ENCODE peak calls at places on chromosomes 6 and 20, in seven cellular contexts. M, S, R, B, H, F and Z are unnamed samples.

GRCh38 chr20:10344953-10345352 is 89.1 kb downstream of the MKKS start:
- DNase-seq in M (no peak), S (no peak), R (no peak), B (no peak), H (no peak), F (no peak), Z (no peak)

GRCh38 chr6:147401779-147402178 is 106.7 kb upstream of the SAMD5 start:
- DNase-seq in M (no peak), S (no peak), R (no peak), B (no peak), H (no peak), F (no peak), Z (no peak)

GRCh38 chr6:111210074-111210729 is 122.9 kb downstream of the SLC16A10 start:
- DNase-seq in M (peak; percentile 36), S (no peak), R (peak; percentile 58), B (peak; percentile 38), H (no peak), F (peak; percentile 23), Z (peak; percentile 68)

GRCh38 chr6:4848382-4849068 is 72.3 kb downstream of the CDYL start:
- DNase-seq in M (no peak), S (no peak), R (no peak), B (peak; percentile 23), H (peak; percentile 49), F (no peak), Z (no peak)

GRCh38 chr20:61575151-61575937 is 323.3 kb downstream of the CDH4 start:
- DNase-seq in M (no peak), S (no peak), R (no peak), B (no peak), H (no peak), F (no peak), Z (no peak)

GRCh38 chr20:57396212-57396611 is 5.0 kb downstream of the RBM38 start:
- DNase-seq in M (no peak), S (no peak), R (no peak), B (no peak), H (no peak), F (no peak), Z (no peak)

GRCh38 chr6:154611241-154611640 is 100.8 kb upstream of the CNKSR3 start:
- DNase-seq in M (no peak), S (no peak), R (no peak), B (no peak), H (no peak), F (no peak), Z (peak; percentile 19)

GRCh38 chr6:99151634-99152344 is 197.7 kb downstream of the FAXC start:
- DNase-seq in M (no peak), S (no peak), R (peak; percentile 12), B (peak; percentile 78), H (peak; percentile 68), F (peak; percentile 14), Z (peak; percentile 50)

GRCh38 chr6:984031-984430 is 291.1 kb upstream of the EXOC2 start:
- DNase-seq in M (no peak), S (no peak), R (no peak), B (no peak), H (no peak), F (no peak), Z (no peak)

GRCh38 chr20:1883986-1884385 is 11.2 kb upstream of the SIRPA start:
- DNase-seq in M (no peak), S (no peak), R (no peak), B (no peak), H (no peak), F (no peak), Z (no peak)

GRCh38 chr6:136968831-136969230 is 46.7 kb downstream of the SLC35D3 start:
- DNase-seq in M (no peak), S (no peak), R (no peak), B (no peak), H (no peak), F (no peak), Z (no peak)

GRCh38 chr6:164108869-164109769 is 694.6 kb downstream of the QKI start:
- DNase-seq in M (no peak), S (peak; percentile 75), R (peak; percentile 45), B (no peak), H (no peak), F (no peak), Z (no peak)

GRCh38 chr20:25540273-25540672 is 45.1 kb downstream of the NINL start:
- DNase-seq in M (peak; percentile 52), S (no peak), R (peak; percentile 31), B (no peak), H (no peak), F (no peak), Z (peak; percentile 40)

GRCh38 chr6:15264902-15265761 is 19.3 kb downstream of the JARID2 start:
- DNase-seq in M (no peak), S (peak; percentile 45), R (peak; percentile 94), B (no peak), H (no peak), F (no peak), Z (no peak)

GRCh38 chr20:54622338-54623280 is 147.2 kb downstream of the DOK5 start:
- DNase-seq in M (no peak), S (no peak), R (peak; percentile 17), B (no peak), H (peak; percentile 29), F (no peak), Z (no peak)

DNA sequence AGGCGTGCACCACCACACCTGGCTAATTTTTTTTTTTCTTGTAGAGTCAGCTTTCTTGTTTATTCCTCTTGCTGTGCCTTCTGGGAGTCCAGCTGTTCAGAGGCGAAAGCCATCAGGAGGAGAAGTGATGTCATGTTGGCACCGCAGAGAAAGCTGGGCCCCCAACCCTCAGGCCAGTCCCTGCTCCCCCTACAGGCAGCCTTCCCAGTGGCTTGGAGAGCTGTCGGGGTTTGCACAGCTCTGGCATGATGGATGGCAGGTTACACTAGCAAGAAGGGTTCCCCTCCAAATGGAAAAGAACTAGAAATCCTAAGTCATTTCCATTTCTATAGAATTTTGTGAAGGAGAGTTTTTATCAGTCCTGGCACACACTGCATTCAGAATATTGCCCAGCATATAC is 72.6 kb downstream of the C6orf52 start:
- DNase-seq in M (no peak), S (no peak), R (no peak), B (no peak), H (no peak), F (no peak), Z (no peak)
- TF ChIP-seq CTCF in M (peak; percentile 6), S (no peak), R (no peak), B (no peak), H (no peak), F (no peak), Z (no peak)

GRCh38 chr6:41037107-41037900 is 1.7 kb downstream of the UNC5CL start:
- DNase-seq in M (no peak), S (no peak), R (no peak), B (no peak), H (no peak), F (no peak), Z (no peak)

GRCh38 chr6:41036601-41037000 is 2.4 kb downstream of the UNC5CL start:
- DNase-seq in M (no peak), S (no peak), R (no peak), B (no peak), H (no peak), F (no peak), Z (no peak)

GRCh38 chr6:41040911-41041536 is 1.2 kb upstream of the TSPO2 start:
- DNase-seq in M (no peak), S (no peak), R (no peak), B (no peak), H (no peak), F (no peak), Z (no peak)

GRCh38 chr6:41040101-41040910 is 1.3 kb upstream of the UNC5CL start:
- DNase-seq in M (no peak), S (no peak), R (no peak), B (no peak), H (peak; percentile 37), F (peak; percentile 82), Z (no peak)

GRCh38 chr6:41039060-41039998 is at the start of gene UNC5CL:
- DNase-seq in M (no peak), S (no peak), R (peak; percentile 15), B (peak; percentile 63), H (peak; percentile 78), F (no peak), Z (peak; percentile 76)
- TF ChIP-seq CTCF in M (peak; percentile 88), S (peak; percentile 81), R (peak; percentile 69), B (peak; percentile 86), H (peak; percentile 80), F (peak; percentile 77), Z (peak; percentile 82)

GRCh38 chr6:31874084-31874670 is 4.6 kb downstream of the SLC44A4 start:
- DNase-seq in M (no peak), S (no peak), R (no peak), B (no peak), H (no peak), F (no peak), Z (no peak)

GRCh38 chr6:31871068-31871659 is 7.6 kb downstream of the SLC44A4 start:
- DNase-seq in M (no peak), S (no peak), R (peak; percentile 13), B (no peak), H (no peak), F (no peak), Z (no peak)

GRCh38 chr6:31874836-31875572 is 3.8 kb downstream of the SLC44A4 start:
- DNase-seq in M (no peak), S (no peak), R (peak; percentile 45), B (no peak), H (no peak), F (no peak), Z (no peak)

GRCh38 chr6:31865205-31866118 is 2.8 kb upstream of the NEU1 start:
- DNase-seq in M (no peak), S (no peak), R (no peak), B (no peak), H (no peak), F (no peak), Z (no peak)

DNA sequence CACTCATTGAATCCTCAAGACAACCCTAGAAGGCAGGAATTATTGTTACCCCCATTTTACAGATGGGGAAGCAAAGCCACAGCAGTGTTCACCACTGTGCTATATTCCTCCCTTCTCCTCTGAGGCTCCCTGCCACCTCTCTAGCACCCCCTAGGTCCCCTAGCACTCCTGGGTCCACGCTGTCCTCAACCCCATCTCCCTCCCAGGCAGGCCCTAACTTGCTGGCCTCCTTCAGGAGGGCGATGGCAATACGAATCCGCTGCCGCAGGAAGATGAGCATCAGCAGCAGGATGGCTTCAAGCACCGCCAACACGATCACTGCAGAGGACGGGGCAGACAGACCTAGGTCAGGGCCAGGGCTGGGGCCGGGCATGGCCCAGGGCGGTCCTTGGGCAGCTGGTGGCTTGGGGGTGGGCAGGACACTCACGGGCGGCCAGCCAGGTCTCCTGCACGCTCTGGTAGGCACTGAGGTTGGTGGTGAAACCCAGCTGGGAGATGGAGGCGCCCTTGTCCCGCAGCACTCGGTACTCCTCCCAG is 7.8 kb upstream of the NEU1 start:
- DNase-seq in M (no peak), S (no peak), R (no peak), B (no peak), H (no peak), F (no peak), Z (no peak)
- TF ChIP-seq CTCF in M (peak; percentile 29), S (no peak), R (no peak), B (no peak), H (no peak), F (no peak), Z (peak; percentile 22)

DNA sequence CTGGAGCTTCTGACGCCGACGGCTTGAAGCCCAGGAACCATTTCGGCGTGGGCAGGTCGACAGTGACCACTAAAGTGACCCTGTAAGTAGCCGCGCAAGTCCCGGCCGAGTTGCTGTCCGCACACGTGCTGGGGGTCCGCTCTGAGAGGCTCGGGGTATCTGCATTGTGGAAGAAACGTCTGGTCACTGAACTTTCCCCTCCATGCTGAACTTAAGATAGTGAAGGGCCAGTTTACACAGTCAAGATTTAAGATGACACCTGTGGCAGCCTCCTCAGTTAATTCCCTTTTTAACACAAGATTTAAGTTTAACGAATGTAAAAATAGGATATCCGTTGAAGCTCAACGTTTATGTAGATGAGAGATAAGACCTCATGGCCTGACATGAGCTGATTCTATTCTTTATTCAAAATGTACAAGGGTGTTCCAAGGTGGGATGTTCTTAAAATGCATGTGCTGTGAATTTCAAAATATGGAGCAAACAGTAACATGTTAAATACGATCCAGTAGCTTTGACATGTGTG is 116.3 kb downstream of the RTN4IP1 start:
- DNase-seq in M (no peak), S (no peak), R (no peak), B (no peak), H (no peak), F (no peak), Z (no peak)
- TF ChIP-seq CTCF in M (no peak), S (no peak), R (no peak), B (no peak), H (no peak), F (no peak), Z (no peak)